ENCODE peak calls at places on chromosomes 2 and 18, in eight cellular contexts. K, X, N, S, R, F, M and P are unnamed samples.

GRCh38 chr2:3269425-3270094 is 108.1 kb downstream of the EIPR1 start:
- DNase-seq in M (no peak), X (no peak), N (no peak), K (no peak), R (no peak), F (no peak), S (no peak), P (no peak)

GRCh38 chr18:12470382-12471090 is 62.8 kb downstream of the PRELID3A start:
- DNase-seq in F (no peak), M (no peak), K (no peak), S (no peak), N (no peak), R (no peak), X (no peak), P (no peak)

GRCh38 chr2:95330939-95331338 is 33.8 kb downstream of the KCNIP3 start:
- DNase-seq in X (no peak), K (no peak), S (no peak), M (no peak), N (no peak), F (no peak), R (no peak), P (no peak)

GRCh38 chr2:134988994-134989605 is 58.1 kb downstream of the MAP3K19 start:
- DNase-seq in N (no peak), X (no peak), R (no peak), K (no peak), M (no peak), S (peak), F (no peak), P (peak)

GRCh38 chr2:23513881-23514793 is 129.2 kb downstream of the KLHL29 start:
- DNase-seq in R (no peak), S (no peak), N (no peak), X (no peak), K (no peak), M (no peak), F (no peak), P (no peak)

GRCh38 chr2:67726416-67726815 is 329.3 kb downstream of the ETAA1 start:
- DNase-seq in M (no peak), K (no peak), S (peak), F (no peak), X (no peak), R (no peak), N (no peak), P (no peak)

GRCh38 chr2:9095690-9096089 is 92.2 kb upstream of the MBOAT2 start:
- DNase-seq in X (peak), S (no peak), K (no peak), R (peak), M (no peak), F (no peak), N (no peak), P (no peak)

GRCh38 chr2:3189076-3189591 is 188.5 kb downstream of the EIPR1 start:
- DNase-seq in N (no peak), R (no peak), X (no peak), K (no peak), S (no peak), F (no peak), M (no peak), P (no peak)

GRCh38 chr2:55384786-55385185 is 34.9 kb downstream of the CCDC88A start:
- DNase-seq in X (no peak), S (no peak), M (no peak), F (no peak), N (no peak), R (no peak), K (no peak), P (no peak)

GRCh38 chr2:58913082-58913726 is 672.1 kb upstream of the FANCL start:
- DNase-seq in R (no peak), S (peak), K (no peak), N (peak), X (no peak), M (no peak), F (no peak), P (no peak)

GRCh38 chr2:222295368-222296041 is 3.3 kb downstream of the PAX3 start:
- DNase-seq in S (no peak), R (no peak), F (no peak), X (no peak), N (no peak), M (no peak), K (no peak), P (no peak)